ENCODE peak calls at places on chromosomes 4 and X, in eight cellular contexts. V, E, P, Q, H, F, R and Y are unnamed samples.

GRCh38 chr4:142473960-142474338 is 372.2 kb downstream of the INPP4B start:
- DNase-seq in V (no peak), E (no peak), P (no peak), Q (no peak), H (no peak), F (peak), R (no peak), Y (no peak)

GRCh38 chrX:25432396-25432795 is 416.6 kb upstream of the ARX start:
- DNase-seq in V (no peak), E (no peak), P (no peak), Q (no peak), H (no peak), F (no peak), R (no peak), Y (no peak)

GRCh38 chr4:6172093-6172926 is 28.0 kb downstream of the JAKMIP1 start:
- DNase-seq in V (no peak), E (no peak), P (no peak), Q (no peak), H (no peak), F (no peak), R (no peak), Y (no peak)

GRCh38 chrX:65601126-65601525 is 66.3 kb upstream of the MSN start:
- DNase-seq in V (no peak), E (no peak), P (no peak), Q (no peak), H (no peak), F (no peak), R (peak), Y (no peak)

GRCh38 chr4:53601251-53601764 is 10.0 kb upstream of the LNX1 start:
- DNase-seq in V (peak), E (no peak), P (no peak), Q (no peak), H (no peak), F (peak), R (peak), Y (no peak)

GRCh38 chrX:40871385-40872082 is 136.2 kb upstream of the MED14 start:
- DNase-seq in V (peak), E (no peak), P (no peak), Q (no peak), H (no peak), F (no peak), R (no peak), Y (no peak)

GRCh38 chrX:40459576-40460158 is 121.1 kb upstream of the ATP6AP2 start:
- DNase-seq in V (no peak), E (no peak), P (no peak), Q (no peak), H (no peak), F (no peak), R (no peak), Y (no peak)

GRCh38 chr4:56186808-56187523 is 200.3 kb downstream of the AASDH start:
- DNase-seq in V (no peak), E (no peak), P (no peak), Q (no peak), H (no peak), F (no peak), R (no peak), Y (no peak)

GRCh38 chr4:112938461-112939058 is 110.9 kb upstream of the ANK2 start:
- DNase-seq in V (peak), E (no peak), P (no peak), Q (no peak), H (no peak), F (peak), R (no peak), Y (no peak)

GRCh38 chr4:2742081-2742822 is 13.9 kb downstream of the TNIP2 start:
- DNase-seq in V (no peak), E (no peak), P (no peak), Q (no peak), H (no peak), F (no peak), R (no peak), Y (no peak)

GRCh38 chr4:69617083-69617694 is 22.3 kb downstream of the UGT2A2 start:
- DNase-seq in V (peak), E (no peak), P (no peak), Q (no peak), H (no peak), F (peak), R (no peak), Y (no peak)

GRCh38 chr4:27721193-27721592 is 860.6 kb downstream of the STIM2 start:
- DNase-seq in V (no peak), E (no peak), P (no peak), Q (no peak), H (no peak), F (no peak), R (no peak), Y (no peak)

GRCh38 chrX:63959975-63960374 is 175.0 kb upstream of the ARHGEF9 start:
- DNase-seq in V (no peak), E (no peak), P (no peak), Q (no peak), H (no peak), F (no peak), R (no peak), Y (no peak)

GRCh38 chr4:25755911-25756310 is 100.3 kb downstream of the SLC34A2 start:
- DNase-seq in V (no peak), E (no peak), P (no peak), Q (no peak), H (no peak), F (no peak), R (no peak), Y (no peak)

GRCh38 chr4:131091896-131092295 is 1995.9 kb downstream of the C4orf33 start:
- DNase-seq in V (peak), E (no peak), P (no peak), Q (no peak), H (no peak), F (peak), R (no peak), Y (no peak)

GRCh38 chr4:40506066-40506465 is 123.6 kb downstream of the RBM47 start:
- DNase-seq in V (no peak), E (no peak), P (no peak), Q (no peak), H (no peak), F (no peak), R (no peak), Y (no peak)